ENCODE peak calls at places on chromosomes 2 and 18, in ten cellular contexts. J, B, Z, P, O, S, Q, Y, T and K are unnamed samples.

GRCh38 chr2:239369631-239370161 is 31.1 kb downstream of the HDAC4 start:
- DNase-seq in J (no peak), B (peak), Z (no peak), P (peak), O (no peak), S (no peak), Q (peak), Y (no peak), T (no peak), K (no peak)

GRCh38 chr2:239949537-239949936 is 75.6 kb downstream of the NDUFA10 start:
- DNase-seq in J (no peak), B (no peak), Z (peak), P (no peak), O (no peak), S (no peak), Q (no peak), Y (no peak), T (no peak), K (no peak)

GRCh38 chr2:84686783-84687442 is 170.6 kb downstream of the DNAH6 start:
- DNase-seq in J (no peak), B (no peak), Z (no peak), P (no peak), O (no peak), S (no peak), Q (no peak), Y (no peak), T (no peak), K (peak)

GRCh38 chr18:37483221-37483971 is 82.2 kb downstream of the CELF4 start:
- DNase-seq in J (peak), B (no peak), Z (no peak), P (peak), O (no peak), S (no peak), Q (no peak), Y (no peak), T (no peak), K (peak)

GRCh38 chr2:70069049-70069448 is 18.2 kb upstream of the PCBP1 start:
- DNase-seq in J (peak), B (no peak), Z (no peak), P (peak), O (no peak), S (no peak), Q (peak), Y (no peak), T (no peak), K (peak)

GRCh38 chr18:22705328-22705727 is 227.8 kb upstream of the RBBP8 start:
- DNase-seq in J (peak), B (no peak), Z (no peak), P (peak), O (no peak), S (no peak), Q (no peak), Y (no peak), T (no peak), K (peak)

GRCh38 chr2:65991332-65991731 is 443.6 kb upstream of the MEIS1 start:
- DNase-seq in J (no peak), B (no peak), Z (no peak), P (no peak), O (no peak), S (no peak), Q (no peak), Y (no peak), T (no peak), K (no peak)

GRCh38 chr18:35810505-35810904 is 162.0 kb upstream of the RMP24 start:
- DNase-seq in J (no peak), B (no peak), Z (no peak), P (no peak), O (no peak), S (no peak), Q (no peak), Y (no peak), T (no peak), K (no peak)

GRCh38 chr18:9808530-9809241 is 77.1 kb upstream of the TXNDC2 start:
- DNase-seq in J (no peak), B (no peak), Z (no peak), P (peak), O (no peak), S (no peak), Q (no peak), Y (no peak), T (no peak), K (peak)

GRCh38 chr2:9724565-9724964 is 93.8 kb upstream of the YWHAQ start:
- DNase-seq in J (no peak), B (no peak), Z (no peak), P (no peak), O (no peak), S (no peak), Q (no peak), Y (no peak), T (no peak), K (no peak)

GRCh38 chr2:160406591-160407392 is 86.8 kb downstream of the RBMS1 start:
- DNase-seq in J (peak), B (peak), Z (peak), P (peak), O (no peak), S (no peak), Q (peak), Y (no peak), T (no peak), K (peak)

GRCh38 chr18:31010601-31011000 is 31.9 kb downstream of the DSC3 start:
- DNase-seq in J (no peak), B (no peak), Z (no peak), P (no peak), O (no peak), S (no peak), Q (no peak), Y (no peak), T (no peak), K (no peak)

GRCh38 chr2:68436270-68436669 is 30.8 kb downstream of the FBXO48 start:
- DNase-seq in J (no peak), B (no peak), Z (no peak), P (no peak), O (no peak), S (no peak), Q (no peak), Y (no peak), T (no peak), K (no peak)

GRCh38 chr18:468841-469796 is 31.4 kb downstream of the COLEC12 start:
- DNase-seq in J (no peak), B (no peak), Z (no peak), P (no peak), O (no peak), S (no peak), Q (no peak), Y (no peak), T (no peak), K (no peak)

GRCh38 chr2:84865181-84865783 is 15.6 kb downstream of the TRABD2A start:
- DNase-seq in J (peak), B (no peak), Z (no peak), P (peak), O (no peak), S (no peak), Q (no peak), Y (no peak), T (no peak), K (peak)

GRCh38 chr2:150528861-150529801 is 41.7 kb upstream of the RND3 start:
- DNase-seq in J (peak), B (no peak), Z (no peak), P (peak), O (no peak), S (no peak), Q (no peak), Y (no peak), T (peak), K (peak)

GRCh38 chr2:217698691-217699090 is 304.1 kb downstream of the TNS1 start:
- DNase-seq in J (no peak), B (no peak), Z (no peak), P (no peak), O (no peak), S (no peak), Q (no peak), Y (no peak), T (no peak), K (no peak)

GRCh38 chr2:23055251-23055650 is 329.7 kb upstream of the KLHL29 start:
- DNase-seq in J (no peak), B (no peak), Z (no peak), P (no peak), O (no peak), S (no peak), Q (no peak), Y (no peak), T (no peak), K (no peak)

GRCh38 chr18:21444465-21445023 is 156.0 kb downstream of the ESCO1 start:
- DNase-seq in J (peak), B (no peak), Z (no peak), P (peak), O (no peak), S (no peak), Q (no peak), Y (no peak), T (no peak), K (peak)

GRCh38 chr2:107354143-107354542 is 468.2 kb upstream of the ST6GAL2 start:
- DNase-seq in J (no peak), B (no peak), Z (no peak), P (no peak), O (no peak), S (no peak), Q (no peak), Y (no peak), T (no peak), K (no peak)

GRCh38 chr2:237597680-237598145 is 7.2 kb upstream of the RAB17 start:
- DNase-seq in J (no peak), B (no peak), Z (no peak), P (no peak), O (no peak), S (no peak), Q (no peak), Y (no peak), T (no peak), K (no peak)

GRCh38 chr2:56167616-56168015 is 16.2 kb upstream of the CCDC85A start:
- DNase-seq in J (no peak), B (no peak), Z (no peak), P (no peak), O (no peak), S (no peak), Q (no peak), Y (no peak), T (no peak), K (peak)

GRCh38 chr2:230658877-230659652 is 53.6 kb upstream of the CAB39 start:
- DNase-seq in J (no peak), B (no peak), Z (no peak), P (no peak), O (no peak), S (no peak), Q (no peak), Y (no peak), T (no peak), K (no peak)

GRCh38 chr2:31828891-31829290 is 181.9 kb downstream of the MEMO1 start:
- DNase-seq in J (peak), B (no peak), Z (no peak), P (peak), O (no peak), S (no peak), Q (no peak), Y (no peak), T (no peak), K (peak)

GRCh38 chr2:45585267-45585861 is 25.7 kb downstream of the SRBD1 start:
- DNase-seq in J (peak), B (no peak), Z (no peak), P (peak), O (no peak), S (no peak), Q (no peak), Y (no peak), T (no peak), K (peak)

GRCh38 chr2:127415593-127416485 is 2.4 kb upstream of the PROC start:
- DNase-seq in J (peak), B (peak), Z (peak), P (peak), O (no peak), S (peak), Q (peak), Y (no peak), T (no peak), K (peak)

GRCh38 chr2:96353032-96353561 is 17.5 kb downstream of the NCAPH start:
- DNase-seq in J (no peak), B (no peak), Z (peak), P (peak), O (no peak), S (peak), Q (peak), Y (no peak), T (no peak), K (peak)

GRCh38 chr2:101815154-101815553 is 117.6 kb downstream of the MAP4K4 start:
- DNase-seq in J (no peak), B (no peak), Z (no peak), P (no peak), O (no peak), S (no peak), Q (no peak), Y (no peak), T (no peak), K (no peak)

GRCh38 chr2:202038471-202039277 is 5.0 kb downstream of the FZD7 start:
- DNase-seq in J (peak), B (no peak), Z (no peak), P (peak), O (no peak), S (no peak), Q (no peak), Y (no peak), T (no peak), K (peak)

GRCh38 chr2:65728477-65729180 is 296.2 kb upstream of the SPRED2 start:
- DNase-seq in J (peak), B (no peak), Z (no peak), P (peak), O (no peak), S (no peak), Q (no peak), Y (no peak), T (no peak), K (peak)

GRCh38 chr18:33195795-33196194 is 244.7 kb downstream of the CCDC178 start:
- DNase-seq in J (no peak), B (no peak), Z (no peak), P (no peak), O (no peak), S (no peak), Q (no peak), Y (no peak), T (no peak), K (no peak)

GRCh38 chr18:49648326-49648725 is 86.5 kb downstream of the LIPG start:
- DNase-seq in J (no peak), B (no peak), Z (peak), P (no peak), O (no peak), S (peak), Q (no peak), Y (no peak), T (no peak), K (no peak)

GRCh38 chr18:49646864-49647263 is 85.0 kb downstream of the LIPG start:
- DNase-seq in J (no peak), B (no peak), Z (no peak), P (no peak), O (no peak), S (peak), Q (no peak), Y (no peak), T (no peak), K (no peak)

GRCh38 chr18:49647496-49648168 is 85.8 kb downstream of the LIPG start:
- DNase-seq in J (no peak), B (no peak), Z (no peak), P (peak), O (no peak), S (peak), Q (no peak), Y (no peak), T (no peak), K (peak)

GRCh38 chr18:49650426-49650891 is 88.6 kb downstream of the LIPG start:
- DNase-seq in J (no peak), B (no peak), Z (no peak), P (peak), O (no peak), S (peak), Q (no peak), Y (no peak), T (no peak), K (peak)

GRCh38 chr18:49648811-49649210 is 87.0 kb downstream of the LIPG start:
- DNase-seq in J (no peak), B (no peak), Z (no peak), P (no peak), O (no peak), S (no peak), Q (no peak), Y (no peak), T (no peak), K (peak)
- TF ChIP-seq CTCF in J (peak), B (no peak), Z (peak), P (peak), O (no peak), S (no peak), Q (peak), Y (no peak), T (peak), K (peak)

GRCh38 chr2:206627632-206628031 is 14.7 kb upstream of the FAM237A start:
- DNase-seq in J (no peak), B (no peak), Z (no peak), P (no peak), O (no peak), S (no peak), Q (no peak), Y (no peak), T (no peak), K (no peak)
- TF ChIP-seq CTCF in J (no peak), B (no peak), Z (no peak), P (no peak), O (no peak), S (no peak), Q (no peak), Y (no peak), T (no peak), K (no peak)

GRCh38 chr18:63317982-63318881 is 1.3 kb downstream of the BCL2 start:
- DNase-seq in J (peak), B (peak), Z (peak), P (peak), O (no peak), S (peak), Q (peak), Y (no peak), T (no peak), K (no peak)
- TF ChIP-seq CTCF in J (peak), B (peak), Z (peak), P (peak), O (peak), S (peak), Q (peak), Y (peak), T (peak), K (no peak)

DNA sequence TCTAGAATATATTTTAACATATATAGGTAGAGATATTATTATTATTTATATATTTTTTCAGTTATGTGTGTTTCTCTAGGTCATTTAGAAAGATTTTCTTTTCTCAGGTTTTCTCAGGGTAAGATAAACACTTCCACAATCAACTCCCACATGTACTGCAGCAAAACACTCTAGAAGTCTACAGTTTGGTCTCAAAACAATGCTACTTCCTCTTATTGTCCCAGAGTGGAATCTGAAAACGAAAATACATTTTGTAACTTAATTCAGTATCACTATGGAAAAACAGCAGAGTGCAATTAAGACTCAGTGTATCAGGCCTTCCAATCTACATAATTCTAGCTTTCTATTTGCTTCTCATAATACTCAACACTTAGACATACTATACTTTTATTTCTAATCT is 190.1 kb upstream of the SLC35G4 start:
- DNase-seq in J (no peak), B (no peak), Z (no peak), P (no peak), O (no peak), S (no peak), Q (no peak), Y (no peak), T (no peak), K (no peak)
- TF ChIP-seq CTCF in J (no peak), B (no peak), Z (no peak), P (no peak), O (no peak), S (no peak), Q (no peak), Y (no peak), T (no peak), K (no peak)

GRCh38 chr2:14903709-14904374 is 271.3 kb downstream of the LRATD1 start:
- DNase-seq in J (peak), B (peak), Z (no peak), P (peak), O (no peak), S (no peak), Q (peak), Y (no peak), T (no peak), K (peak)
- TF ChIP-seq CTCF in J (peak), B (peak), Z (peak), P (peak), O (no peak), S (no peak), Q (peak), Y (no peak), T (peak), K (peak)

GRCh38 chr18:72984290-72984689 is 116.5 kb upstream of the NETO1 start:
- DNase-seq in J (peak), B (no peak), Z (no peak), P (peak), O (no peak), S (no peak), Q (no peak), Y (no peak), T (no peak), K (no peak)
- TF ChIP-seq CTCF in J (no peak), B (no peak), Z (no peak), P (no peak), O (no peak), S (no peak), Q (no peak), Y (no peak), T (no peak), K (no peak)

GRCh38 chr18:4060427-4061281 is 394.5 kb downstream of the DLGAP1 start:
- DNase-seq in J (no peak), B (no peak), Z (no peak), P (no peak), O (no peak), S (no peak), Q (no peak), Y (no peak), T (no peak), K (no peak)
- TF ChIP-seq CTCF in J (no peak), B (no peak), Z (no peak), P (no peak), O (no peak), S (no peak), Q (no peak), Y (no peak), T (no peak), K (no peak)

DNA sequence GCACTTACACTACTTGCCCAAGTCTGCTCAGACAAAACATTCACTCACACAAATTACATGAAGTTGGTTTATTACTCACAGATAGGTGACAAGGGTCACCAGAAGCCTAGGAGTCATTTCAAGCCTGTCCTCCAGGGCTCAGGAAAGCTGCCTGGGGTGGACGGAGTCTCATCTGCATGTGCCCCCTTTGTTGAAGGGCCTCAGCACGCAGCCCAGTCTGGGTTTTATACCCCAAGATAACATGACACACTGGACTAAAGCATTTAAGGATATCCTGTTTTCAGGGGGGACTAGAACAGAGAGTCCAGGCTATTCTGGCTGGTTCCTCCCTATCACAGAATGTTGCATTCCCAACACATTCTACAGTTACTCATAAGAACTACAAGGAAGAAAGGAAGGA is 164.7 kb downstream of the MREG start:
- DNase-seq in J (no peak), B (no peak), Z (no peak), P (no peak), O (no peak), S (no peak), Q (no peak), Y (no peak), T (no peak), K (no peak)
- TF ChIP-seq CTCF in J (no peak), B (no peak), Z (no peak), P (no peak), O (no peak), S (no peak), Q (no peak), Y (no peak), T (no peak), K (no peak)

GRCh38 chr2:221635949-221636348 is 63.8 kb upstream of the EPHA4 start:
- DNase-seq in J (peak), B (no peak), Z (no peak), P (peak), O (no peak), S (no peak), Q (no peak), Y (no peak), T (peak), K (peak)
- TF ChIP-seq CTCF in J (no peak), B (peak), Z (no peak), P (peak), O (no peak), S (no peak), Q (peak), Y (no peak), T (peak), K (no peak)